ENCODE peak calls at places on chromosomes 3 and 15, in nine cellular contexts. One of them, this sample, is unnamed.

GRCh38 chr15:63420333-63420741 is 38.7 kb upstream of the CA12 start:
- DNase-seq in stomach: no peak
- DNase-seq in fibroblast of lung: peak; percentile 33
- DNase-seq in heart left ventricle: no peak
- DNase-seq in left lung: no peak
- DNase-seq in heart right ventricle: no peak
- DNase-seq in BE2C: no peak
- DNase-seq in DND-41: no peak
- DNase-seq in neural progenitor cell: no peak
- DNase-seq in this sample: no peak

GRCh38 chr3:194624956-194625355 is 8.3 kb downstream of the TMEM44 start:
- DNase-seq in neural progenitor cell: no peak
- DNase-seq in BE2C: no peak
- DNase-seq in stomach: no peak
- DNase-seq in DND-41: no peak
- DNase-seq in heart left ventricle: no peak
- DNase-seq in heart right ventricle: no peak
- DNase-seq in fibroblast of lung: no peak
- DNase-seq in left lung: peak; percentile 16
- DNase-seq in this sample: no peak

GRCh38 chr3:126507886-126508285 is 9.7 kb downstream of the UROC1 start:
- DNase-seq in heart left ventricle: no peak
- DNase-seq in fibroblast of lung: no peak
- DNase-seq in DND-41: no peak
- DNase-seq in neural progenitor cell: no peak
- DNase-seq in stomach: no peak
- DNase-seq in left lung: peak; percentile 56
- DNase-seq in heart right ventricle: no peak
- DNase-seq in BE2C: no peak
- DNase-seq in this sample: no peak

GRCh38 chr3:51538115-51538458 is 432 bp upstream of the RAD54L2 start:
- DNase-seq in heart right ventricle: no peak
- DNase-seq in fibroblast of lung: no peak
- DNase-seq in neural progenitor cell: no peak
- DNase-seq in DND-41: peak; percentile 21
- DNase-seq in left lung: no peak
- DNase-seq in BE2C: no peak
- DNase-seq in stomach: no peak
- DNase-seq in heart left ventricle: no peak
- DNase-seq in this sample: no peak

GRCh38 chr3:46730819-46731218 is 13.2 kb upstream of the PRSS50 start:
- DNase-seq in BE2C: no peak
- DNase-seq in heart left ventricle: no peak
- DNase-seq in heart right ventricle: no peak
- DNase-seq in left lung: no peak
- DNase-seq in fibroblast of lung: no peak
- DNase-seq in stomach: no peak
- DNase-seq in neural progenitor cell: no peak
- DNase-seq in DND-41: no peak
- DNase-seq in this sample: no peak

GRCh38 chr3:13015286-13016082 is 57.7 kb downstream of the IQSEC1 start:
- DNase-seq in heart right ventricle: peak; percentile 48
- DNase-seq in left lung: peak; percentile 87
- DNase-seq in DND-41: peak; percentile 86
- DNase-seq in BE2C: no peak
- DNase-seq in stomach: peak; percentile 41
- DNase-seq in heart left ventricle: peak; percentile 42
- DNase-seq in neural progenitor cell: no peak
- DNase-seq in fibroblast of lung: no peak
- DNase-seq in this sample: peak; percentile 81

GRCh38 chr15:28955160-28955502 is 69.4 kb downstream of the APBA2 start:
- DNase-seq in heart right ventricle: no peak
- DNase-seq in neural progenitor cell: peak; percentile 41
- DNase-seq in stomach: no peak
- DNase-seq in DND-41: peak; percentile 19
- DNase-seq in fibroblast of lung: peak; percentile 50
- DNase-seq in BE2C: peak; percentile 78
- DNase-seq in heart left ventricle: no peak
- DNase-seq in left lung: no peak
- DNase-seq in this sample: no peak

GRCh38 chr3:191499307-191500125 is 38.6 kb downstream of the PYDC2 start:
- DNase-seq in stomach: peak; percentile 36
- DNase-seq in fibroblast of lung: peak; percentile 43
- DNase-seq in left lung: peak; percentile 73
- DNase-seq in DND-41: no peak
- DNase-seq in heart right ventricle: peak; percentile 49
- DNase-seq in heart left ventricle: peak; percentile 20
- DNase-seq in neural progenitor cell: peak; percentile 17
- DNase-seq in BE2C: peak; percentile 69
- DNase-seq in this sample: peak; percentile 3

GRCh38 chr15:69881760-69882159 is 216.0 kb downstream of the TLE3 start:
- DNase-seq in stomach: no peak
- DNase-seq in left lung: no peak
- DNase-seq in heart right ventricle: no peak
- DNase-seq in BE2C: peak; percentile 24
- DNase-seq in DND-41: no peak
- DNase-seq in neural progenitor cell: no peak
- DNase-seq in fibroblast of lung: no peak
- DNase-seq in heart left ventricle: no peak
- DNase-seq in this sample: peak; percentile 58

GRCh38 chr15:41866263-41866703 is 27.6 kb downstream of the SPTBN5 start:
- DNase-seq in neural progenitor cell: peak; percentile 71
- DNase-seq in heart right ventricle: no peak
- DNase-seq in BE2C: peak; percentile 53
- DNase-seq in fibroblast of lung: no peak
- DNase-seq in left lung: no peak
- DNase-seq in DND-41: no peak
- DNase-seq in stomach: no peak
- DNase-seq in heart left ventricle: no peak
- DNase-seq in this sample: no peak

GRCh38 chr15:38389924-38390542 is 63.9 kb upstream of the FAM98B start:
- DNase-seq in left lung: no peak
- DNase-seq in DND-41: peak; percentile 55
- DNase-seq in fibroblast of lung: peak; percentile 61
- DNase-seq in neural progenitor cell: peak; percentile 70
- DNase-seq in stomach: peak; percentile 84
- DNase-seq in heart left ventricle: peak; percentile 44
- DNase-seq in BE2C: peak; percentile 75
- DNase-seq in heart right ventricle: peak; percentile 18
- DNase-seq in this sample: peak; percentile 18
- TF ChIP-seq CTCF in left lung: peak; percentile 79
- TF ChIP-seq CTCF in DND-41: peak; percentile 81
- TF ChIP-seq CTCF in fibroblast of lung: peak; percentile 82
- TF ChIP-seq CTCF in neural progenitor cell: peak; percentile 83
- TF ChIP-seq CTCF in stomach: peak; percentile 82
- TF ChIP-seq CTCF in heart left ventricle: peak; percentile 82
- TF ChIP-seq CTCF in BE2C: peak; percentile 94
- TF ChIP-seq CTCF in heart right ventricle: peak; percentile 77
- TF ChIP-seq CTCF in this sample: peak; percentile 87

GRCh38 chr15:32119694-32120330 is 89.5 kb downstream of the CHRNA7 start:
- DNase-seq in neural progenitor cell: no peak
- DNase-seq in left lung: no peak
- DNase-seq in heart left ventricle: no peak
- DNase-seq in BE2C: peak; percentile 86
- DNase-seq in fibroblast of lung: no peak
- DNase-seq in heart right ventricle: no peak
- DNase-seq in stomach: no peak
- DNase-seq in DND-41: no peak
- DNase-seq in this sample: no peak

GRCh38 chr15:32119286-32119685 is 89.0 kb downstream of the CHRNA7 start:
- DNase-seq in left lung: no peak
- DNase-seq in stomach: no peak
- DNase-seq in heart left ventricle: no peak
- DNase-seq in heart right ventricle: no peak
- DNase-seq in neural progenitor cell: no peak
- DNase-seq in BE2C: peak; percentile 62
- DNase-seq in fibroblast of lung: no peak
- DNase-seq in DND-41: no peak
- DNase-seq in this sample: no peak

GRCh38 chr15:32113224-32113623 is 82.9 kb downstream of the CHRNA7 start:
- DNase-seq in left lung: no peak
- DNase-seq in stomach: no peak
- DNase-seq in heart right ventricle: no peak
- DNase-seq in heart left ventricle: no peak
- DNase-seq in neural progenitor cell: no peak
- DNase-seq in BE2C: no peak
- DNase-seq in DND-41: no peak
- DNase-seq in fibroblast of lung: no peak
- DNase-seq in this sample: no peak

GRCh38 chr15:32120577-32121465 is 90.5 kb downstream of the CHRNA7 start:
- DNase-seq in heart right ventricle: no peak
- DNase-seq in left lung: no peak
- DNase-seq in stomach: no peak
- DNase-seq in neural progenitor cell: no peak
- DNase-seq in fibroblast of lung: no peak
- DNase-seq in DND-41: no peak
- DNase-seq in BE2C: no peak
- DNase-seq in heart left ventricle: no peak
- DNase-seq in this sample: no peak

GRCh38 chr15:32117122-32117521 is 86.8 kb downstream of the CHRNA7 start:
- DNase-seq in stomach: no peak
- DNase-seq in DND-41: no peak
- DNase-seq in heart left ventricle: no peak
- DNase-seq in BE2C: peak; percentile 46
- DNase-seq in fibroblast of lung: no peak
- DNase-seq in left lung: no peak
- DNase-seq in heart right ventricle: no peak
- DNase-seq in neural progenitor cell: no peak
- DNase-seq in this sample: no peak
- H3K4me3 ChIP-seq in stomach: no peak overlapping the region
- H3K4me3 ChIP-seq in DND-41: no peak overlapping the region
- H3K4me3 ChIP-seq in heart left ventricle: no peak overlapping the region
- H3K4me3 ChIP-seq in BE2C: no peak overlapping the region
- H3K4me3 ChIP-seq in fibroblast of lung: no peak overlapping the region
- H3K4me3 ChIP-seq in left lung: no peak overlapping the region
- H3K4me3 ChIP-seq in heart right ventricle: no peak overlapping the region
- H3K4me3 ChIP-seq in neural progenitor cell: no peak overlapping the region
- H3K4me3 ChIP-seq in this sample: no peak overlapping the region

GRCh38 chr3:70982700-70983140 is 600.8 kb downstream of the FOXP1 start:
- DNase-seq in BE2C: no peak
- DNase-seq in heart right ventricle: peak; percentile 15
- DNase-seq in stomach: peak; percentile 51
- DNase-seq in neural progenitor cell: peak; percentile 52
- DNase-seq in heart left ventricle: peak; percentile 40
- DNase-seq in DND-41: no peak
- DNase-seq in fibroblast of lung: peak; percentile 93
- DNase-seq in left lung: no peak
- DNase-seq in this sample: peak; percentile 23

GRCh38 chr3:70979983-70980645 is 603.4 kb downstream of the FOXP1 start:
- DNase-seq in stomach: no peak
- DNase-seq in BE2C: no peak
- DNase-seq in DND-41: no peak
- DNase-seq in heart left ventricle: no peak
- DNase-seq in fibroblast of lung: peak; percentile 31
- DNase-seq in neural progenitor cell: no peak
- DNase-seq in left lung: no peak
- DNase-seq in heart right ventricle: no peak
- DNase-seq in this sample: no peak

GRCh38 chr3:70981252-70981933 is 602.1 kb downstream of the FOXP1 start:
- DNase-seq in heart right ventricle: no peak
- DNase-seq in stomach: no peak
- DNase-seq in left lung: no peak
- DNase-seq in BE2C: no peak
- DNase-seq in DND-41: no peak
- DNase-seq in heart left ventricle: peak; percentile 23
- DNase-seq in fibroblast of lung: no peak
- DNase-seq in neural progenitor cell: peak; percentile 53
- DNase-seq in this sample: no peak

GRCh38 chr3:70982274-70982673 is 601.3 kb downstream of the FOXP1 start:
- DNase-seq in neural progenitor cell: no peak
- DNase-seq in fibroblast of lung: no peak
- DNase-seq in heart left ventricle: no peak
- DNase-seq in left lung: no peak
- DNase-seq in BE2C: no peak
- DNase-seq in DND-41: no peak
- DNase-seq in stomach: no peak
- DNase-seq in heart right ventricle: no peak
- DNase-seq in this sample: no peak

DNA sequence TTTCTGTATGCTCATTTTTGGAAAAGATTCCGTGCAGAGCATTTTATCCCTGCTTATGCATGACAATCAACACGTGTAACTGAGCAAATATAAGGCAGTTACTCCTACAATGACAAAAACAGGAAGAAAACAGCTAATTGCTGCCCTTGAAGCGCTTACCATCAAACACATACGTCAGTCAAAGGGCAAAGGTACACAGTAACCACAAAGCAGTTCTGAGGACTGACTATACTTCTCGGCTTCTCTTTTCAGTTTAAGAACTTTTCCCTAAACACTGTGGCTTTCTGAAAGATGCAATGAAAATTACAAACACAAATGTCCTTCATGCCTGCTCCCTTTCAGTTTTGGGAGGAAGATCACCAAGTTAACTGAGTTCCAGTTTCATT is 602.9 kb downstream of the FOXP1 start:
- DNase-seq in stomach: no peak
- DNase-seq in neural progenitor cell: no peak
- DNase-seq in heart right ventricle: no peak
- DNase-seq in heart left ventricle: no peak
- DNase-seq in BE2C: no peak
- DNase-seq in left lung: no peak
- DNase-seq in fibroblast of lung: peak; percentile 50
- DNase-seq in DND-41: peak; percentile 12
- DNase-seq in this sample: no peak
- H3K36me3 ChIP-seq in stomach: peaks cover 33% of the 10 kb centered on the region
- H3K36me3 ChIP-seq in neural progenitor cell: peaks cover 12% of the 10 kb centered on the region
- H3K36me3 ChIP-seq in heart right ventricle: peaks cover 55% of the 10 kb centered on the region
- H3K36me3 ChIP-seq in heart left ventricle: peaks cover 51% of the 10 kb centered on the region
- H3K36me3 ChIP-seq in BE2C: peaks cover 3% of the 10 kb centered on the region
- H3K36me3 ChIP-seq in left lung: peaks cover 54% of the 10 kb centered on the region
- H3K36me3 ChIP-seq in fibroblast of lung: peaks cover 11% of the 10 kb centered on the region
- H3K36me3 ChIP-seq in DND-41: peaks cover 84% of the 10 kb centered on the region
- H3K36me3 ChIP-seq in this sample: no peaks in the 10 kb centered on the region

GRCh38 chr3:119557192-119557873 is 2.1 kb downstream of the CD80 start:
- DNase-seq in heart left ventricle: no peak
- DNase-seq in DND-41: no peak
- DNase-seq in left lung: no peak
- DNase-seq in neural progenitor cell: no peak
- DNase-seq in stomach: no peak
- DNase-seq in fibroblast of lung: no peak
- DNase-seq in heart right ventricle: no peak
- DNase-seq in BE2C: no peak
- DNase-seq in this sample: no peak

GRCh38 chr3:119560160-119560559 is 746 bp upstream of the CD80 start:
- DNase-seq in heart right ventricle: no peak
- DNase-seq in left lung: no peak
- DNase-seq in heart left ventricle: no peak
- DNase-seq in neural progenitor cell: no peak
- DNase-seq in BE2C: no peak
- DNase-seq in DND-41: no peak
- DNase-seq in stomach: no peak
- DNase-seq in fibroblast of lung: no peak
- DNase-seq in this sample: no peak

GRCh38 chr3:119558528-119559339 is 680 bp downstream of the CD80 start:
- DNase-seq in BE2C: no peak
- DNase-seq in left lung: no peak
- DNase-seq in heart left ventricle: no peak
- DNase-seq in stomach: no peak
- DNase-seq in heart right ventricle: no peak
- DNase-seq in fibroblast of lung: no peak
- DNase-seq in DND-41: no peak
- DNase-seq in neural progenitor cell: no peak
- DNase-seq in this sample: no peak

GRCh38 chr3:119557874-119558264 is 1.5 kb downstream of the CD80 start:
- DNase-seq in heart left ventricle: no peak
- DNase-seq in heart right ventricle: no peak
- DNase-seq in BE2C: no peak
- DNase-seq in stomach: no peak
- DNase-seq in DND-41: peak; percentile 5
- DNase-seq in fibroblast of lung: no peak
- DNase-seq in left lung: no peak
- DNase-seq in neural progenitor cell: no peak
- DNase-seq in this sample: no peak

GRCh38 chr3:119559441-119559963 is at the start of gene CD80:
- DNase-seq in heart right ventricle: peak; percentile 31
- DNase-seq in fibroblast of lung: peak; percentile 43
- DNase-seq in BE2C: peak; percentile 32
- DNase-seq in neural progenitor cell: peak; percentile 57
- DNase-seq in left lung: no peak
- DNase-seq in stomach: peak; percentile 75
- DNase-seq in heart left ventricle: peak; percentile 44
- DNase-seq in DND-41: peak; percentile 41
- DNase-seq in this sample: peak; percentile 78
- TF ChIP-seq CTCF in heart right ventricle: peak; percentile 43
- TF ChIP-seq CTCF in fibroblast of lung: no peak
- TF ChIP-seq CTCF in BE2C: peak; percentile 23
- TF ChIP-seq CTCF in neural progenitor cell: peak; percentile 47
- TF ChIP-seq CTCF in left lung: no peak
- TF ChIP-seq CTCF in stomach: no peak
- TF ChIP-seq CTCF in heart left ventricle: no peak
- TF ChIP-seq CTCF in DND-41: peak; percentile 54
- TF ChIP-seq CTCF in this sample: peak; percentile 75

This sample was measured in GM06990.